ENCODE peak calls at places on chromosome X, in five cellular contexts. One of them, this sample, is unnamed.

GRCh38 chrX:74422029-74422352 is 698 bp downstream of the SLC16A2 start:
- DNase-seq in IMR-90: no peak
- DNase-seq in fibroblast of lung: no peak
- DNase-seq in left lung: no peak
- DNase-seq in A673: no peak
- DNase-seq in this sample: no peak

GRCh38 chrX:120238947-120239346 is 11.7 kb upstream of the ZBTB33 start:
- DNase-seq in IMR-90: no peak
- DNase-seq in fibroblast of lung: no peak
- DNase-seq in left lung: no peak
- DNase-seq in A673: no peak
- DNase-seq in this sample: no peak

GRCh38 chrX:53312946-53313745 is 31.8 kb upstream of the IQSEC2 start:
- DNase-seq in IMR-90: peak; percentile 81
- DNase-seq in fibroblast of lung: peak; percentile 52
- DNase-seq in left lung: no peak
- DNase-seq in A673: peak; percentile 70
- DNase-seq in this sample: no peak

GRCh38 chrX:134484039-134484438 is 24.1 kb downstream of the HPRT1 start:
- DNase-seq in IMR-90: peak; percentile 67
- DNase-seq in fibroblast of lung: peak; percentile 74
- DNase-seq in left lung: no peak
- DNase-seq in A673: peak; percentile 64
- DNase-seq in this sample: no peak

GRCh38 chrX:32896132-32896531 is 315.2 kb downstream of the DMD start:
- DNase-seq in IMR-90: no peak
- DNase-seq in fibroblast of lung: no peak
- DNase-seq in left lung: no peak
- DNase-seq in A673: no peak
- DNase-seq in this sample: no peak

GRCh38 chrX:69068295-69069085 is 96.8 kb downstream of the PJA1 start:
- DNase-seq in IMR-90: no peak
- DNase-seq in fibroblast of lung: no peak
- DNase-seq in left lung: no peak
- DNase-seq in A673: no peak
- DNase-seq in this sample: no peak

GRCh38 chrX:2450681-2451080 is 50.1 kb downstream of the DHRSX start:
- DNase-seq in IMR-90: no peak
- DNase-seq in fibroblast of lung: no peak
- DNase-seq in left lung: no peak
- DNase-seq in A673: no peak
- DNase-seq in this sample: no peak

GRCh38 chrX:150690126-150690525 is 3.1 kb upstream of the MTMR1 start:
- DNase-seq in IMR-90: peak; percentile 92
- DNase-seq in fibroblast of lung: peak; percentile 94
- DNase-seq in left lung: no peak
- DNase-seq in A673: peak; percentile 45
- DNase-seq in this sample: peak; percentile 75

GRCh38 chrX:151402719-151403390 is 5.8 kb downstream of the VMA21 start:
- DNase-seq in IMR-90: no peak
- DNase-seq in fibroblast of lung: no peak
- DNase-seq in left lung: no peak
- DNase-seq in A673: no peak
- DNase-seq in this sample: no peak

GRCh38 chrX:68694429-68695205 is 47.2 kb downstream of the STARD8 start:
- DNase-seq in IMR-90: no peak
- DNase-seq in fibroblast of lung: no peak
- DNase-seq in left lung: no peak
- DNase-seq in A673: no peak
- DNase-seq in this sample: no peak

GRCh38 chrX:1686642-1687041 is 71.8 kb downstream of the ASMT start:
- DNase-seq in IMR-90: no peak
- DNase-seq in fibroblast of lung: no peak
- DNase-seq in left lung: no peak
- DNase-seq in A673: no peak
- DNase-seq in this sample: no peak

GRCh38 chrX:24229967-24230366 is 80.4 kb downstream of the ZFX start:
- DNase-seq in IMR-90: no peak
- DNase-seq in fibroblast of lung: no peak
- DNase-seq in left lung: no peak
- DNase-seq in A673: no peak
- DNase-seq in this sample: no peak

GRCh38 chrX:20913760-20914159 is 460.5 kb upstream of the CNKSR2 start:
- DNase-seq in IMR-90: no peak
- DNase-seq in fibroblast of lung: no peak
- DNase-seq in left lung: no peak
- DNase-seq in A673: peak; percentile 1
- DNase-seq in this sample: no peak

GRCh38 chrX:15790766-15791380 is 589 bp downstream of the ZRSR2 start:
- DNase-seq in IMR-90: peak; percentile 6
- DNase-seq in fibroblast of lung: peak; percentile 4
- DNase-seq in left lung: no peak
- DNase-seq in A673: peak; percentile 7
- DNase-seq in this sample: no peak

GRCh38 chrX:43744284-43744683 is 88.2 kb downstream of the MAOA start:
- DNase-seq in IMR-90: no peak
- DNase-seq in fibroblast of lung: no peak
- DNase-seq in left lung: no peak
- DNase-seq in A673: no peak
- DNase-seq in this sample: no peak

GRCh38 chrX:101397779-101398178 is 7.0 kb downstream of the RPL36A start:
- DNase-seq in IMR-90: peak; percentile 26
- DNase-seq in fibroblast of lung: peak; percentile 20
- DNase-seq in left lung: no peak
- DNase-seq in A673: no peak
- DNase-seq in this sample: no peak

GRCh38 chrX:3232262-3232950 is 114.0 kb downstream of the MXRA5 start:
- DNase-seq in IMR-90: peak; percentile 6
- DNase-seq in fibroblast of lung: no peak
- DNase-seq in left lung: no peak
- DNase-seq in A673: no peak
- DNase-seq in this sample: no peak

GRCh38 chrX:26873736-26874135 is 589.4 kb downstream of the PPP4R3C start:
- DNase-seq in IMR-90: no peak
- DNase-seq in fibroblast of lung: no peak
- DNase-seq in left lung: no peak
- DNase-seq in A673: no peak
- DNase-seq in this sample: no peak

GRCh38 chrX:94454606-94455005 is 780.6 kb downstream of the FAM133A start:
- DNase-seq in IMR-90: no peak
- DNase-seq in fibroblast of lung: no peak
- DNase-seq in left lung: no peak
- DNase-seq in A673: no peak
- DNase-seq in this sample: no peak

GRCh38 chrX:124895947-124896346 is 423.7 kb upstream of the TEX13C start:
- DNase-seq in IMR-90: no peak
- DNase-seq in fibroblast of lung: no peak
- DNase-seq in left lung: no peak
- DNase-seq in A673: no peak
- DNase-seq in this sample: no peak

GRCh38 chrX:10926404-10926803 is 184.7 kb upstream of the HCCS start:
- DNase-seq in IMR-90: no peak
- DNase-seq in fibroblast of lung: no peak
- DNase-seq in left lung: no peak
- DNase-seq in A673: no peak
- DNase-seq in this sample: no peak

GRCh38 chrX:105495376-105495775 is 274.9 kb upstream of the TEX13A start:
- DNase-seq in IMR-90: no peak
- DNase-seq in fibroblast of lung: peak; percentile 6
- DNase-seq in left lung: no peak
- DNase-seq in A673: no peak
- DNase-seq in this sample: no peak
- TF ChIP-seq CTCF in IMR-90: no peak
- TF ChIP-seq CTCF in fibroblast of lung: no peak
- TF ChIP-seq CTCF in left lung: no peak
- TF ChIP-seq CTCF in A673: no peak
- TF ChIP-seq CTCF in this sample: no peak

GRCh38 chrX:22699591-22700091 is 300.1 kb upstream of the DDX53 start:
- DNase-seq in IMR-90: peak; percentile 90
- DNase-seq in fibroblast of lung: peak; percentile 90
- DNase-seq in left lung: no peak
- DNase-seq in A673: peak; percentile 91
- DNase-seq in this sample: no peak
- H3K27ac ChIP-seq in IMR-90: no peak overlapping the region
- H3K27ac ChIP-seq in fibroblast of lung: peak overlapping the region; percentile 56
- H3K27ac ChIP-seq in left lung: no peak overlapping the region
- H3K27ac ChIP-seq in A673: peak overlapping the region; percentile 87
- H3K27ac ChIP-seq in this sample: no peak overlapping the region

DNA sequence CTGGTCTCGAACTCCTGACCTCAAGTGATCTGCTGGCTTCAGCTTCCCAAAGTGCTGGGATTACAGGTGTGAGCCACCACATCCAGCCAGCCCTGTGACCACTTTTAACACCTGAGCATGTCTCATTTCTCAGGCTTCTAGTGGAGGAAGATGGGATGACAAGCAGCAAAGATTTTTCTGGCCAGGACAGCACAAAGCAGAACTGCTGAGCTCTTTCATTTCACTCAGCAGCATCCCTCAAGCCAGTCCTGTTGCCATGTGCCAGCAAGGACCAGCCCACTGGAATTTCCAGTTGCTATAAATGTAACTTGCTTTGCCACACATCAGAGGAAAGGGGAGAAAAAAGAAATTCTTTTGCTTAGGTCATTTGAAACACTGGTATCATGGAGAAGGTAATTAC is 75.9 kb downstream of the SLC9A7 start:
- DNase-seq in IMR-90: peak; percentile 22
- DNase-seq in fibroblast of lung: no peak
- DNase-seq in left lung: no peak
- DNase-seq in A673: no peak
- DNase-seq in this sample: no peak
- TF ChIP-seq CTCF in IMR-90: no peak
- TF ChIP-seq CTCF in fibroblast of lung: no peak
- TF ChIP-seq CTCF in left lung: no peak
- TF ChIP-seq CTCF in A673: no peak
- TF ChIP-seq CTCF in this sample: no peak

DNA sequence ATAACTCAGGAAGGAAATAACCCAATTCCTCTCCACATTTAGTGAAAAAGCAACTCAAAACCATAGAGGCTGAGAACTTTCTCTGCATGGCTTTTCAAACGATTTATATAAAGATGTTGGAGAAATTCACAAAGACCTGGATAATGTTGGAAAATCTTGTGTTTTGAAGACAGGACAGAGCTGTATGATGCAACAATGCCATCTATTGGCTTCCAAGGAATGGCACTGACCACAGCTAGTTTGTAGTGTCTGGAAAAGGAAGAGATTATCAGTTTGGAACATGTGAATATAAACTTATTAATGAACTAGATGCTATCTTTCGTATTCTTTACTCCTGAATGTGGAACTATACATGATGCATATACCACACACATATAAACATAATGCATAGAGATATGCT is 503.6 kb downstream of the IL1RAPL1 start:
- DNase-seq in IMR-90: peak; percentile 29
- DNase-seq in fibroblast of lung: peak; percentile 44
- DNase-seq in left lung: no peak
- DNase-seq in A673: peak; percentile 23
- DNase-seq in this sample: no peak
- H3K27ac ChIP-seq in IMR-90: no peak overlapping the region
- H3K27ac ChIP-seq in fibroblast of lung: no peak overlapping the region
- H3K27ac ChIP-seq in left lung: no peak overlapping the region
- H3K27ac ChIP-seq in A673: no peak overlapping the region
- H3K27ac ChIP-seq in this sample: no peak overlapping the region

GRCh38 chrX:103730746-103731508 is 20.2 kb downstream of the TMEM31 start:
- DNase-seq in IMR-90: peak; percentile 86
- DNase-seq in fibroblast of lung: peak; percentile 94
- DNase-seq in left lung: no peak
- DNase-seq in A673: peak; percentile 15
- DNase-seq in this sample: no peak
- TF ChIP-seq CTCF in IMR-90: no peak
- TF ChIP-seq CTCF in fibroblast of lung: no peak
- TF ChIP-seq CTCF in left lung: no peak
- TF ChIP-seq CTCF in A673: no peak
- TF ChIP-seq CTCF in this sample: no peak

DNA sequence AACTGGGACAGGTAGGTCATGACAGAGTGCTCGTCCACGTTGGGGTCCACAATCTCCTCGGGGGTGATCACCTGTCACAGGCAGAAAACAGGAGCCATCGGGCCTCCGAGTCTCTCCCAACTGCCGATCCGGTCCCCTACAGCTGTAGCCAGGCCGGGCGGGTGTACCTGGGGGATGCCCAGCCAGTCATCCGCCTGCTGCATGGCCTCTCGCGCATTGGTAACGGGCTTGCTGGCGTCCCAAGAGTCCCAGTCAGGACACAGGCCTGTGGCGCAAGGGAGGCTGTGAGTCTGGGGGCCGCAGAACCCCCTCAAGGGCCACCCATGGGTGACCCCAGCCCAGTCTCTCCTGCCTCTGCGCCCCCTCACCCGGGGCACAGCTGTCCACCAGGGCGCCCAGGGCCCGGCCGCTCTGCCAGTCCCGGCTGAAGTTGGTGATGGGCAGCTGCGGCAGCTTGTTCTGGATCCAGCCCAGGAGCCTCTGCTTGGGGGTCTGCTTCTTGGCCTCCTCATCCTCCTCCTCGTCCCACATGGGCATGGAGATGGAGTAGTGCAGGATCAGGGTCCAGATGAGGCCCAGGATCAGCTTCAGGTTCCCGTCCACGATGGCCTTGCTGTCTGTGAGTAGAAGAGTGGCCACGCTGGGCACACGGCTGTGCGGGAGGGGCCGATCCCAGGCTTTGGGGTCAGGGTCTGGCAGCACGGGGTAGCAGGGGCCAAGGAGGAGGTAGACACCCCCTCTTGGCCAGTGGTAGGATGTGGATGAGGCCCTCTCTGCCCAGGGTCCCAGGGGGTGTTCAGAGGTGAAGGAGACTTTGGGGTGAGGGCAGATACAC is 6.7 kb downstream of the FLNA start:
- DNase-seq in IMR-90: no peak
- DNase-seq in fibroblast of lung: no peak
- DNase-seq in left lung: no peak
- DNase-seq in A673: no peak
- DNase-seq in this sample: no peak
- H3K27ac ChIP-seq in IMR-90: peak overlapping the region; percentile 99
- H3K27ac ChIP-seq in fibroblast of lung: peak overlapping the region; percentile 92
- H3K27ac ChIP-seq in left lung: peak overlapping the region; percentile 89
- H3K27ac ChIP-seq in A673: peak overlapping the region; percentile 96
- H3K27ac ChIP-seq in this sample: peak overlapping the region; percentile 97

GRCh38 chrX:121308276-121308805 is 260.9 kb downstream of the GLUD2 start:
- DNase-seq in IMR-90: no peak
- DNase-seq in fibroblast of lung: no peak
- DNase-seq in left lung: peak; percentile 29
- DNase-seq in A673: peak; percentile 38
- DNase-seq in this sample: no peak
- TF ChIP-seq CTCF in IMR-90: no peak
- TF ChIP-seq CTCF in fibroblast of lung: no peak
- TF ChIP-seq CTCF in left lung: no peak
- TF ChIP-seq CTCF in A673: peak; percentile 63
- TF ChIP-seq CTCF in this sample: peak; percentile 39

GRCh38 chrX:108156934-108157466 is 65.4 kb downstream of the ATG4A start:
- DNase-seq in IMR-90: no peak
- DNase-seq in fibroblast of lung: no peak
- DNase-seq in left lung: no peak
- DNase-seq in A673: no peak
- DNase-seq in this sample: no peak
- H3K27ac ChIP-seq in IMR-90: no peak overlapping the region
- H3K27ac ChIP-seq in fibroblast of lung: no peak overlapping the region
- H3K27ac ChIP-seq in left lung: no peak overlapping the region
- H3K27ac ChIP-seq in A673: no peak overlapping the region
- H3K27ac ChIP-seq in this sample: no peak overlapping the region

DNA sequence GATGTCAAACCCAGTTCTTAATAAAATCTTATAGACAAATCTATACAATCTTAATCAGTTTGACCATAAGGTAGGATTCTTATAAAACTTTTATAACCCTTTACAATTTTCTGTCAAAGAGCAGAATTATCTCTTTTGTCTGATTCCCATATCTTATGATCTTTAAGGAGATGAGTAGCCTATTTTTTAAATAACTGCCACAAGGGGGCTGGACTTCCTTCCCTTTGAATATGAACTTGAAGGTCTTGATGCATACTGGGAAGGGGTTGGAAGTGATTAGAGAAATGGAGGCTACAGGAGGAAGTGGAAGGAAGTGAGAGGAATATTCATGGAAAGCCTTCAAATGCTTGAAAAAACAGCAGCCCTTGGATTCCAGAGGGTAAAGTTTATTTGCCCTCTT is 111.1 kb downstream of the APOOL start:
- DNase-seq in IMR-90: no peak
- DNase-seq in fibroblast of lung: no peak
- DNase-seq in left lung: no peak
- DNase-seq in A673: peak; percentile 17
- DNase-seq in this sample: no peak
- TF ChIP-seq CTCF in IMR-90: no peak
- TF ChIP-seq CTCF in fibroblast of lung: no peak
- TF ChIP-seq CTCF in left lung: no peak
- TF ChIP-seq CTCF in A673: peak; percentile 32
- TF ChIP-seq CTCF in this sample: no peak